ENCODE peak calls at places on chromosomes 7 and 10, in five cellular contexts. A is HCT116, E is HepG2, T is H1, V is K562. G is an unnamed sample.
A peak's percentile ranks its signal among the peaks of the same experiment; 100 is the strongest.

GRCh38 chr7:143492799-143493568 is 15.3 kb downstream of the TAS2R41 start:
- DNase-seq in A (no peak), E (no peak), T (no peak), V (no peak), G (no peak)

GRCh38 chr7:152752513-152752912 is 7.0 kb upstream of the ACTR3B start:
- DNase-seq in A (no peak), E (no peak), T (no peak), V (no peak), G (peak; percentile 6)

GRCh38 chr7:11698273-11698930 is 133.6 kb downstream of the THSD7A start:
- DNase-seq in A (no peak), E (no peak), T (no peak), V (no peak), G (no peak)

GRCh38 chr7:148983220-148984146 is 44.8 kb downstream of the PDIA4 start:
- DNase-seq in A (peak; percentile 62), E (peak; percentile 63), T (peak; percentile 78), V (peak; percentile 85), G (no peak)

GRCh38 chr7:154841731-154842331 is 161.1 kb downstream of the PAXIP1 start:
- DNase-seq in A (no peak), E (no peak), T (no peak), V (no peak), G (no peak)

GRCh38 chr10:102419561-102420442 is 834 bp upstream of the FBXL15 start:
- DNase-seq in A (no peak), E (peak; percentile 35), T (peak; percentile 98), V (peak; percentile 87), G (peak; percentile 81)

GRCh38 chr10:62715383-62715782 is 89.1 kb upstream of the ADO start:
- DNase-seq in A (no peak), E (no peak), T (no peak), V (no peak), G (no peak)

GRCh38 chr7:1176891-1177373 is 16.9 kb upstream of the ZFAND2A start:
- DNase-seq in A (peak; percentile 72), E (peak; percentile 39), T (peak; percentile 97), V (peak; percentile 74), G (peak; percentile 49)

GRCh38 chr7:99473315-99473596 is 566 bp downstream of the ZNF789 start:
- DNase-seq in A (peak; percentile 48), E (peak; percentile 76), T (no peak), V (peak; percentile 87), G (peak; percentile 24)

GRCh38 chr7:23542752-23543151 is 11.0 kb upstream of the TRA2A start:
- DNase-seq in A (no peak), E (no peak), T (no peak), V (no peak), G (no peak)

GRCh38 chr7:23533160-23533559 is 1.4 kb upstream of the TRA2A start:
- DNase-seq in A (no peak), E (no peak), T (no peak), V (no peak), G (no peak)

GRCh38 chr7:23539494-23539907 is 7.7 kb upstream of the TRA2A start:
- DNase-seq in A (no peak), E (no peak), T (no peak), V (no peak), G (no peak)

GRCh38 chr7:23538301-23538700 is 6.5 kb upstream of the TRA2A start:
- DNase-seq in A (no peak), E (no peak), T (no peak), V (no peak), G (no peak)
- TF ChIP-seq JUND in A (no peak), E (no peak), T (no peak), V (no peak), G (no peak)

DNA sequence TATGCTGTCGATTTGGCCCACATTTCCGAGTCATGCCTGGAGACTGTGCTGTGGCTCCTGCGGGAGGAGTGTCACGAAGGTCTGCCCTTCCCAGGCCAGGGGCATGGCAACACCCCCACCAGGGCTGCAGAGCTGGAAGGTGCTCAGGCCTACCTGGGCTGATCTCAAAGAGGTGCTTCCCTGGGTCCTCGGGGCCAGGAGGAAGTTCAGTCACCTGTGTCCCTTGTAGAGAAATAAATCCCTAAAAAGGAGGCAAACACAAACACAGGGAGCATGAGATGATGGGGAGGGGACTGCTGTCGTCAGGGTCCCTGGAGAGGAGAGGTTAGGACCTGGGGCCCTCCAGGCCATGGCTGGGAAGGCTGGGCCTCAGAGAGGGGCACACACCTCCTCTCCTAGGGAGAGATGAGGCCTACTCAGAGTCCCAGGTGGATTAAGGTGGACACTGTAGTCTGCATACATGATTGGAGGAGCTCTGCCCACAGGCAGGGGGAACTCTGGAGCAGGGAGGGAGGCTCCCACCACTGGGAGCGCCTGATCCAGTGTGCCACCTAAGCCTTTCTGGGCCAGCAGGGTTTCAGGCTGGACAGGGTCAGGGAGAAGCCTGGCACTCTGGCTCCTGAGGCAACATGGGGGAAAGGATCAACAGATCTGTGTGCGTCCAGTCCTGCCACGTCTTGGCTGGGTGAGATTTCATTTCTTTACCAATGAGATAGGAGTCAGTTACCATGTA is 49.4 kb downstream of the ARHGAP22 start:
- DNase-seq in A (no peak), E (no peak), T (peak; percentile 42), V (no peak), G (no peak)
- TF ChIP-seq JUND in A (no peak), E (no peak), T (no peak), V (no peak), G (no peak)

GRCh38 chr10:995559-995926 is 7.3 kb downstream of the GTPBP4 start:
- DNase-seq in A (no peak), E (no peak), T (no peak), V (no peak), G (no peak)
- TF ChIP-seq JUND in A (no peak), E (no peak), T (no peak), V (no peak), G (no peak)

DNA sequence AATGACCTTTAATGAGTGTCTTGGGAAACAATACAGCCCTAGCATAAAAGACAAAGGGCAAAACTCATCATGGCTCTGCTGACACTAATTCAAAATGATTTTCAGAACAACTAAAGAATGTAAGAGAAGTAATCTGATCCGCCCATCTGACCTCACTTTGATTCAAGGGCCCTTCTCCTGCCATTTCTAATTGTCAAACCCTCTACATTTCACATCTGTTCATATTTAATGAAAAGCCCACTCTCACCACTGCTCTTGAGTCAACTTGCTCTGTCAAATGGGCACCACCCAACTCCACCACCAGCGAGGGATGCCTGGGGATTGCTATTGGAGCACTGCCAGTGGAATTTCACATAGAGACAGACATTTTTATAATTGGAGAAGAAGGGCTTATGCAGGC is 639.2 kb downstream of the KCNMA1 start:
- DNase-seq in A (no peak), E (no peak), T (no peak), V (no peak), G (no peak)
- TF ChIP-seq JUND in A (no peak), E (no peak), T (no peak), V (no peak), G (no peak)

GRCh38 chr10:103776878-103777591 is 78.3 kb downstream of the SH3PXD2A start:
- DNase-seq in A (no peak), E (no peak), T (no peak), V (no peak), G (no peak)
- TF ChIP-seq JUND in A (no peak), E (no peak), T (no peak), V (no peak), G (no peak)

GRCh38 chr10:98302711-98303365 is 34.8 kb upstream of the LOXL4 start:
- DNase-seq in A (no peak), E (no peak), T (no peak), V (no peak), G (no peak)

GRCh38 chr10:98300526-98300925 is 32.5 kb upstream of the LOXL4 start:
- DNase-seq in A (no peak), E (no peak), T (no peak), V (no peak), G (no peak)

GRCh38 chr10:98306501-98306900 is 38.5 kb upstream of the LOXL4 start:
- DNase-seq in A (no peak), E (no peak), T (no peak), V (no peak), G (no peak)

GRCh38 chr10:98301664-98302319 is 33.8 kb upstream of the LOXL4 start:
- DNase-seq in A (no peak), E (peak; percentile 43), T (no peak), V (no peak), G (no peak)

DNA sequence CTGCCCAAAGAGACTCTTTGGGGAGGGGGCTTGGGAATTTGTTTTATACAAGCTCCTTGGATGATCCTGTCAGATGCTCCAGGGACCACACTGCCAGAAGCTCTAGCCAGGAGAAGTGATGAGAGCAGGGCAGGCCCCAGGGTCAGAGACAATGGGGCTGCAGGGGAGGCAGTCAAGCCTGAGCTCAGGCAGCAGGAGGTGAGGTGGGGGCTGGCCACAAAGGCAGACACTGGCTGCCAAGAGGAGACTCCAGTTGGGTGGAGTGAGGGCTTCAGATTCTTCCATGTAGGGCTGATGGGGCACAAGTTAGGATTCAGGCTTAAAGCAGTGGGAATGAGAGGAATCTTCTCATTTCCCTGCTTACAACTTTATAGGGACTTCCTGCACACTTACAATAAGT is 35.6 kb upstream of the LOXL4 start:
- DNase-seq in A (no peak), E (no peak), T (no peak), V (no peak), G (no peak)
- TF ChIP-seq JUND in A (no peak), E (no peak), T (no peak), V (no peak), G (no peak)

DNA sequence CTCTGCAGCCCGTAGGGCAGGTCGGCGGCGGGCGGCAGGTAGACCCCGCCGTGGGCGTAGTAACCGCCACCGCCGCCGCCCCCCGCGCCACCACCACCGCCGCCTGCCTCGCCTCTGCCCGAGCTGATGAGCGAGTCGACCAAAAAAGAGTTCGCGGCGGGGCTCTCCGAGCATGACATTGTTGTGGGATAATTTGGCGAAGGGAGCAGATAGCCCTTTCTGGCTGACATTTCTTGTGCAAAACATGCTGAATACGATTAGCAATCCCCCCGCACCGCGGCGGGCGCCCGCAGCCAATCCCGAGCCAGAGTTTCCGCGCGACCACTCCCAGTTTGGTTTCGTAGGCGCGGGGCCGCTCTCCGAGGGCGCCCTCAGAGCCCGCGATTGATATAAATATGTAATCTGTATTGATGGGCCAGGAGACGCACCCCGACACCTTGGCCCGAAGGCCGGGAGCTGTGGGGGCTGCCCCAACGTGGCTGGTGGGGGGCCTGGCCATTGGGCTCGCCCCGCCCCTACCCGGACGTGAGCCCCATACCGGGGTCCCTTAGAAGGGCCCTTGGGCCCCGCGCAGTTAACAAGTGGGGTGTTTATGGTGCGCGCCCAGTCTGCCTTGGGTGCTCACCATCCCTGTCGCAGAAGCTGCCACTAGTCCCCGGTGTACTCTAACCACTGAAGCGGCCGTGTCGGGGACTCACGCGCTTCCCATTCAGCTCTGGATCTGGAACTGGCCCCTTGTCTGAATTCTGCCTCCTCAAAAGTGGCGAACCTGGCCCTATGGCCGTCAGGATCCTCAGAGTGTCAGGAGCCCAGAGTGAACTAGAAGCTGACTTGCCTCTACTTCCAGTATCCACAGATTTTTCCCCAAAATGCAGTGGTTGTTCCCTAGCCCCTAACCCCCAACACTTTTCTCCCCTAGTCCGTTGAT is at the start of gene HOXA10:
- DNase-seq in A (no peak), E (no peak), T (peak; percentile 69), V (no peak), G (no peak)
- TF ChIP-seq JUND in A (no peak), E (no peak), T (no peak), V (no peak), G (no peak)

GRCh38 chr7:112341464-112341863 is 108.8 kb upstream of the IFRD1 start:
- DNase-seq in A (no peak), E (no peak), T (no peak), V (no peak), G (no peak)
- TF ChIP-seq JUND in A (no peak), E (no peak), T (no peak), V (no peak), G (no peak)